ENCODE peak calls at places on chromosomes 1 and 21, in four cellular contexts. T is right lobe of liver, P is iPS DF 6.9, A is Caco-2. X is an unnamed sample. For H3K36me3 and H3K4me1, the result is how much of the 10 kb centered on the place peaks cover.

GRCh38 chr21:44088401-44088780 is 18.8 kb upstream of the PWP2 start:
- DNase-seq in P (no peak), T (no peak), A (no peak), X (no peak)

GRCh38 chr1:25343872-25344271 is 5.7 kb downstream of the TMEM50A start:
- DNase-seq in T (no peak), A (no peak), P (no peak), X (no peak)

GRCh38 chr1:21706151-21706835 is 37.1 kb upstream of the RAP1GAP start:
- DNase-seq in A (no peak), T (no peak), P (peak), X (peak)

GRCh38 chr1:233614173-233614742 is 352 bp downstream of the KCNK1 start:
- DNase-seq in A (peak), P (no peak), T (peak), X (peak)

GRCh38 chr1:206466840-206467649 is 3.2 kb upstream of the IKBKE start:
- DNase-seq in T (no peak), A (no peak), P (no peak), X (no peak)

GRCh38 chr1:6770727-6771567 is 14.3 kb upstream of the CAMTA1 start:
- DNase-seq in A (no peak), P (no peak), T (no peak), X (no peak)

GRCh38 chr1:8876099-8876496 is 2.4 kb downstream of the ENO1 start:
- DNase-seq in P (no peak), T (no peak), A (no peak), X (no peak)

GRCh38 chr1:48807599-48808260 is 31.0 kb upstream of the BEND5 start:
- DNase-seq in T (no peak), A (no peak), P (no peak), X (no peak)

GRCh38 chr1:9413877-9414213 is 121.2 kb downstream of the SPSB1 start:
- DNase-seq in T (no peak), P (no peak), A (no peak), X (no peak)

GRCh38 chr1:1090424-1091343 is 16.6 kb upstream of the RNF223 start:
- DNase-seq in P (no peak), A (no peak), T (no peak), X (no peak)

GRCh38 chr1:47650205-47650604 is 212.4 kb downstream of the FOXD2 start:
- DNase-seq in T (no peak), A (no peak), P (no peak), X (no peak)

GRCh38 chr1:88800382-88801051 is 90.8 kb downstream of the GTF2B start:
- DNase-seq in T (no peak), P (no peak), A (no peak), X (peak)

GRCh38 chr1:152566681-152567080 is at the start of gene LCE3E:
- DNase-seq in T (no peak), P (no peak), A (no peak), X (no peak)

GRCh38 chr1:7620196-7620595 is 150.9 kb upstream of the VAMP3 start:
- DNase-seq in P (no peak), A (no peak), T (no peak), X (no peak)

GRCh38 chr1:228459091-228459993 is 27.8 kb upstream of the RNF187 start:
- DNase-seq in A (peak), P (no peak), T (no peak), X (peak)

GRCh38 chr1:156578006-156578405 is 1.5 kb upstream of the TTC24 start:
- DNase-seq in P (no peak), A (no peak), T (no peak), X (no peak)

GRCh38 chr1:211332036-211332616 is 5.5 kb downstream of the TRAF5 start:
- DNase-seq in A (no peak), T (no peak), P (no peak), X (no peak)

GRCh38 chr1:58812468-58812867 is 28.6 kb upstream of the JUN start:
- DNase-seq in A (no peak), T (no peak), P (no peak), X (peak)

GRCh38 chr1:182235952-182236650 is 155.5 kb downstream of the GLUL start:
- DNase-seq in T (no peak), P (no peak), A (no peak), X (no peak)

GRCh38 chr21:38129711-38130110 is 127.1 kb upstream of the KCNJ15 start:
- DNase-seq in T (no peak), P (no peak), A (no peak), X (no peak)

GRCh38 chr1:229762891-229763290 is 136.8 kb downstream of the URB2 start:
- DNase-seq in T (no peak), A (no peak), P (no peak), X (no peak)

GRCh38 chr1:107141491-107142369 is 891 bp downstream of the NTNG1 start:
- DNase-seq in T (no peak), A (no peak), P (no peak), X (peak)

DNA sequence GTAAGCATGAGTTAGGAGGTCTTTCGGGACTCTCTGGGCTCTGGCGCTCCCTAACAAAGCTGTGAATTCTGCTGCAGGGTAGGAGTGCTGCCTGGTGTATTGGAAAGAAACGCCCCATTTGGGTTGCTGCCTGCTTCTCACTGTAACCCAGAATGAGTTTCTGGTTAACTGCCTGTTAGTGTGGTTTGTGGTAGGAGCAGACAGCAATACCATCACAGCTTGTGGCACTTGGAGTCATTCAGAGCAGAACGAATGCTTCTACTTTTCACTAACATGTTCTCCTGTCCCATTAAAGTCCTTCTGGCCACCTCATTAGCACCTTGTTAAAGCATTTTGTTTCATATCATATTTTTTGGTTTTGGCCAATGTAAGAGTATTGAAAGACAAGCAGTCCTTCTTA is 18.1 kb downstream of the MAP3K7CL start:
- DNase-seq in T (no peak), P (no peak), A (no peak), X (no peak)
- H3K4me3 ChIP-seq in T (no peak), P (no peak), A (no peak), X (no peak)

DNA sequence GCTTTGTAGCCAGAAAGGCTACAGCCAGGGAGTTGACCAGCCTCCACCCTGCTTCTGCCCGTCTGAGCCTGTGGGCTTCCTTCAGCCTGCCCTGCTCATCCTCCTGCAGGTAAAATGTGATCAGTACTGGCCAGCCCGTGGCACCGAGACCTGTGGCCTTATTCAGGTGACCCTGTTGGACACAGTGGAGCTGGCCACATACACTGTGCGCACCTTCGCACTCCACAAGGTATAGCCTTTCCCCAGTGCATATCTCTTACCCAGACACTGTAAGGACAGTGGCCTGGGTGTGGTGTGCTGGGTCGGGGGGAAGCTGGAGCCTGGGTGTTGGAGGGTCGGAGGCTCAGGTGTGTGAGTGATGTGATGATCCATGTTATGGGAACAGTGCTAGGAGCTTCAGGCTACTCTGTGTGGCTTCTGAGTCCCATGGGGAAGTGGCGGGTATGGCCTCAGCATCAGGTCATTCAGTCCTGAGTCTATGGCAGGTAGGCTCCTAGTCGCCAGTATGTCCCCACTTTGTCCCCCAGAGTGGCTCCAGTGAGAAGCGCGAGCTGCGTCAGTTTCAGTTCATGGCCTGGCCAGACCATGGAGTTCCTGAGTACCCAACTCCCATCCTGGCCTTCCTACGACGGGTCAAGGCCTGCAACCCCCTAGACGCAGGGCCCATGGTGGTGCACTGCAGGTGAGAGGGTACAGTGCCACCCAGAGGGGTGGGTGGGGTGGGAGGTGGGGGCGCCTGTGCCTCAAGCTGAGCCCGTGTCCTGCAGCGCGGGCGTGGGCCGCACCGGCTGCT is 31.2 kb upstream of the KDM4A start:
- DNase-seq in T (no peak), P (no peak), A (no peak), X (no peak)
- H3K36me3 ChIP-seq in T (half or more), P (half or more), A (under half), X (half or more)

GRCh38 chr1:236417325-236417724 is 23.2 kb downstream of the EDARADD start:
- DNase-seq in A (no peak), P (no peak), T (no peak), X (no peak)

GRCh38 chr1:236416165-236416564 is 22.1 kb downstream of the EDARADD start:
- DNase-seq in P (no peak), A (no peak), T (peak), X (no peak)

GRCh38 chr1:236419502-236419901 is 25.4 kb downstream of the EDARADD start:
- DNase-seq in P (no peak), A (no peak), T (no peak), X (peak)

DNA sequence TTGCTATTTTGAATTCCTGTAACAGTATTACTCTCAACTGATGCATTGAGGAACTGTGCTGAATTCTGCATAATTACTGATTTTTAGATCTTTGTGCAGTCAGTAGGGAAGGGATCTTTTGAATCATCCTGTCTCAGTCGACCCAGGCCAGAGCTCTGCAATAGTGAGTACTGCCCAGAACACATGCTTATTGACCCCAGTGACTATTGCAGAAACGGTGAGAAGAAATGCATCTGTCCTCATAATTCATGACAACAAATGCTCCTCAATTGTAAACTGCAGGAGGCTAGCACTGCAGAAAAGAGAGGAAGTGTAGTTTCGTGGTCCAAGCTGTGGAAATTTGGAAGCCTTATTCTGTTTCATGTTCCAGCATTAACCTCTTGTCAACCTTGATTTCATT is 19.6 kb downstream of the EDARADD start:
- DNase-seq in A (no peak), P (no peak), T (peak), X (no peak)
- H3K4me1 ChIP-seq in A (under half), P (under half), T (under half), X (under half)

DNA sequence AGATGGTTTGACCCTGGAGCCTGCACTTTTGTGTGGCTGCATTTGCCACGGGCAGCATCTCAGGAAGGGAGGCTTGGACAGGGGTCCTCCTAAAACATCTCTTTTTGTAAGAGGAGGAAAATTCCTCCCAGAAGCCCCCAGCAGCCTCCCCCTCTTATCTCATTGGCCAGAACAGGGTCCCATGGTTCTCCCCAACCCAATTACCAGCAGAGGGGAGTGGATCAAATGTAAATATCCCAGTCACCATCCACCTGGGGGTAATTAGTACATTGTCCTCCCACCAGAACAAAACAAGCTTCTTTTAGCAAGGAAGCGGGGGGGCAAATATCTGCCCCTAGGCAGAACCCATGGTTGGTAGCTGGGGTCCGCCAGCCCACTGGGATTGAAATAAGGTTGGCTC is 44.7 kb upstream of the TENT5B start:
- DNase-seq in P (no peak), A (no peak), T (no peak), X (no peak)
- H3K4me3 ChIP-seq in P (no peak), A (no peak), T (no peak), X (no peak)

GRCh38 chr1:116762281-116762680 is 8.1 kb downstream of the CD2 start:
- DNase-seq in T (no peak), A (no peak), P (no peak), X (no peak)
- H3K36me3 ChIP-seq in T (under half), A (under half), P (under half), X (under half)

DNA sequence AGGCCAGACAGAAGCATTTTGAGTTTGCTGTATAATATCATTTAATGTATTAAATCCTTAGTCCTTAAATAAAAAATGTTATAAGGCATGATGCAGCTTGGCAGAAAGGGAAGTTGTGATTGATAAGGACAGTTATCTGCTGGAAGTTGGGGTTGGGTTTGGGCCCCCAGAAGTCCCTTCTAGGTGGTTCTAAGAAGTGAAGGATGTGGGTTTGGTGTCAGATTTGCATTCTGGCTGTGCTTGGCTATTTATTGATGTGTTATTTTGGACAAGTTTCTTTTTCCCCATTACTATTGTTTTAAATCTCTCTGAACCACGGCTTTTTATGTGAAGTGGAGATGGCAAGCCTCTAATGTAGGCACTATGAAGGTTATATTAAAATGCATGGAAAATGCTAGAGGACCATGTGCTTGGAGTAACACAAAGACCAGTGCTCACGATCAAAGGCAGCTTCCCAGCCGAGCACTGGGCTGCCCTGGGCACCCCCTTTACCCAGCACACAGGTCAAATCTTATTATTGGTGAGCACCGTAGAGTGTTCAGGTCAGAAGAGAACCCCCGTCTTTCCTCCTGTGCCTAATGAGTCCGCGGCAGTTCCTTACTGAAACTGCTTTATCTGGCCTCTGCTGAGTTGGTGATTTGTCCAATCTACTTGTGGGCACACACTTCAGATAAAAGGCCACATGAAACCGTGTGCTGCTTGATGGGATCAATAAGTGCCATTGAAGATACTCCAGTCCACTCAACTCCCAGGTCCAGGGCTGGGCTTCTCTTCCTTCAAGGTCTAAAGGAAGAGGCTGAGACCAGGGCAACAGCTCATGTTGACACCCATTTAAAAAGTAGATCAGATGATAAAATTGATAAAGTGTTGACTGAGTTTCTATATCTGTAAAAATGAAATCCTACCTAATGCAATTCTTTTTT is 212.0 kb downstream of the PRDM2 start:
- DNase-seq in A (no peak), T (no peak), P (no peak), X (no peak)
- H3K4me1 ChIP-seq in A (under half), T (under half), P (under half), X (under half)

DNA sequence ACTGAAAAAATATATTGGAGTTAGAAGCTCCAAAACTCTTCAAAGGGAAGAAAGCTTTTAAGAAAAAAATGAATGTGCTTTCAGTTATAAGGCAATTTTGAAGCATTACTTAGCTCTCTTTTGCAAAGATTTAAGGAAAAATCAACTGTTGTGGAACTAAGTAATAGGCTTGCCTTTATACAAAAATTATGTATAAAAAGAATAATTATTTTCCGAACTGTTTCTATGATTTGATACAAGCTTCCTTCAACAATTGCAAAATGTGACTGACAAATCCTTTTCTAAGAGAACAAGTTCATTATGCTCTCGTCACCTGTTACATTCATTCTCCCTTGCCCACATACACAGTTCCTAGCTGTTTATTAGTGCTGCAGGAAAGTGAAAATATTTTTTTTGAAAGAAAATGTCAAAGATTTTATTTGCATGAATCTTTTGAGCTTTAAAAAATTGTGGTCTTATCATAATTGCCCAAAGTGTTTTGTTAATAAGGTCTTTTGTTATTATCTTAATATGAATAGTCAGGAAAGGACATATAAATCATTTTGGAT is 466.2 kb downstream of the USP25 start:
- DNase-seq in T (no peak), A (no peak), P (no peak), X (no peak)
- H3K4me3 ChIP-seq in T (peak), A (no peak), P (no peak), X (peak)